ENCODE peak calls at places on chromosomes 13 and 19, in six cellular contexts. One of them, this sample, is unnamed.

GRCh38 chr19:35344511-35345031 is 3.1 kb upstream of the FFAR1 start:
- DNase-seq in GM23338: no peak
- DNase-seq in AG10803: no peak
- DNase-seq in amniotic stem cell: no peak
- DNase-seq in GM19239: no peak
- DNase-seq in amygdala: no peak
- DNase-seq in this sample: no peak

GRCh38 chr19:4633140-4633967 is 6.0 kb upstream of the TNFAIP8L1 start:
- DNase-seq in AG10803: peak; percentile 56
- DNase-seq in amniotic stem cell: no peak
- DNase-seq in GM19239: peak; percentile 44
- DNase-seq in GM23338: peak; percentile 79
- DNase-seq in amygdala: no peak
- DNase-seq in this sample: peak; percentile 73

GRCh38 chr13:75541287-75541686 is 3.6 kb upstream of the COMMD6 start:
- DNase-seq in amygdala: no peak
- DNase-seq in amniotic stem cell: no peak
- DNase-seq in AG10803: no peak
- DNase-seq in GM23338: no peak
- DNase-seq in GM19239: no peak
- DNase-seq in this sample: no peak

GRCh38 chr19:56266060-56266459 is 6.5 kb upstream of the EDDM13 start:
- DNase-seq in amygdala: no peak
- DNase-seq in GM23338: no peak
- DNase-seq in GM19239: no peak
- DNase-seq in amniotic stem cell: no peak
- DNase-seq in AG10803: no peak
- DNase-seq in this sample: no peak

GRCh38 chr19:48111280-48111679 is 663 bp upstream of the PLA2G4C start:
- DNase-seq in amygdala: no peak
- DNase-seq in GM23338: peak; percentile 45
- DNase-seq in AG10803: no peak
- DNase-seq in GM19239: no peak
- DNase-seq in amniotic stem cell: no peak
- DNase-seq in this sample: no peak

GRCh38 chr19:31717316-31717715 is 368.1 kb upstream of the TSHZ3 start:
- DNase-seq in GM19239: no peak
- DNase-seq in amniotic stem cell: no peak
- DNase-seq in amygdala: no peak
- DNase-seq in GM23338: no peak
- DNase-seq in AG10803: no peak
- DNase-seq in this sample: no peak

GRCh38 chr13:80924596-80924995 is 583.7 kb upstream of the SPRY2 start:
- DNase-seq in amniotic stem cell: no peak
- DNase-seq in GM19239: no peak
- DNase-seq in GM23338: no peak
- DNase-seq in amygdala: no peak
- DNase-seq in AG10803: no peak
- DNase-seq in this sample: no peak

GRCh38 chr19:38162094-38162493 is 61.9 kb downstream of the DPF1 start:
- DNase-seq in GM23338: no peak
- DNase-seq in GM19239: no peak
- DNase-seq in amygdala: no peak
- DNase-seq in AG10803: no peak
- DNase-seq in amniotic stem cell: no peak
- DNase-seq in this sample: no peak

GRCh38 chr19:10173527-10173926 is 21.2 kb downstream of the DNMT1 start:
- DNase-seq in AG10803: peak; percentile 29
- DNase-seq in GM19239: no peak
- DNase-seq in amniotic stem cell: no peak
- DNase-seq in amygdala: no peak
- DNase-seq in GM23338: no peak
- DNase-seq in this sample: no peak

GRCh38 chr13:20231839-20232555 is at the start of gene GJB6:
- DNase-seq in amygdala: no peak
- DNase-seq in AG10803: no peak
- DNase-seq in amniotic stem cell: no peak
- DNase-seq in GM19239: no peak
- DNase-seq in GM23338: peak; percentile 81
- DNase-seq in this sample: no peak

GRCh38 chr13:25292301-25292700 is 5.0 kb upstream of the MTMR6 start:
- DNase-seq in amygdala: no peak
- DNase-seq in AG10803: no peak
- DNase-seq in GM23338: peak; percentile 57
- DNase-seq in amniotic stem cell: no peak
- DNase-seq in GM19239: no peak
- DNase-seq in this sample: no peak

GRCh38 chr19:6402834-6403608 is 10.1 kb upstream of the GTF2F1 start:
- DNase-seq in GM23338: peak; percentile 25
- DNase-seq in amygdala: peak; percentile 18
- DNase-seq in amniotic stem cell: no peak
- DNase-seq in GM19239: no peak
- DNase-seq in AG10803: peak; percentile 54
- DNase-seq in this sample: peak; percentile 27

GRCh38 chr13:95301947-95302386 is 716 bp upstream of the ABCC4 start:
- DNase-seq in AG10803: no peak
- DNase-seq in GM19239: no peak
- DNase-seq in GM23338: peak; percentile 75
- DNase-seq in amygdala: no peak
- DNase-seq in amniotic stem cell: no peak
- DNase-seq in this sample: no peak

GRCh38 chr19:44820648-44821609 is 12.0 kb downstream of the BCAM start:
- DNase-seq in amniotic stem cell: no peak
- DNase-seq in amygdala: no peak
- DNase-seq in GM19239: no peak
- DNase-seq in GM23338: no peak
- DNase-seq in AG10803: no peak
- DNase-seq in this sample: no peak

GRCh38 chr13:100657881-100658315 is 16.7 kb downstream of the TMTC4 start:
- DNase-seq in amygdala: peak; percentile 31
- DNase-seq in GM19239: no peak
- DNase-seq in GM23338: no peak
- DNase-seq in amniotic stem cell: no peak
- DNase-seq in AG10803: no peak
- DNase-seq in this sample: no peak

GRCh38 chr19:447816-448546 is 12.9 kb downstream of the SHC2 start:
- DNase-seq in amniotic stem cell: no peak
- DNase-seq in AG10803: no peak
- DNase-seq in GM23338: no peak
- DNase-seq in amygdala: no peak
- DNase-seq in GM19239: no peak
- DNase-seq in this sample: peak; percentile 45

GRCh38 chr13:98454389-98454881 is 122.5 kb downstream of the STK24 start:
- DNase-seq in GM19239: no peak
- DNase-seq in AG10803: peak; percentile 97
- DNase-seq in GM23338: no peak
- DNase-seq in amniotic stem cell: peak; percentile 72
- DNase-seq in amygdala: no peak
- DNase-seq in this sample: peak; percentile 81

GRCh38 chr19:49331616-49332055 is 3.6 kb upstream of the CD37 start:
- DNase-seq in GM19239: peak; percentile 59
- DNase-seq in GM23338: peak; percentile 74
- DNase-seq in AG10803: peak; percentile 37
- DNase-seq in amygdala: no peak
- DNase-seq in amniotic stem cell: no peak
- DNase-seq in this sample: peak; percentile 42

GRCh38 chr19:4539697-4540581 is at the start of gene LRG1:
- DNase-seq in GM23338: peak; percentile 54
- DNase-seq in amygdala: no peak
- DNase-seq in amniotic stem cell: no peak
- DNase-seq in GM19239: peak; percentile 70
- DNase-seq in AG10803: no peak
- DNase-seq in this sample: no peak

GRCh38 chr19:8244442-8244841 is 35.3 kb downstream of the CERS4 start:
- DNase-seq in GM23338: no peak
- DNase-seq in amygdala: no peak
- DNase-seq in amniotic stem cell: no peak
- DNase-seq in AG10803: no peak
- DNase-seq in GM19239: no peak
- DNase-seq in this sample: no peak

GRCh38 chr13:101121608-101122007 is 294.7 kb downstream of the NALCN start:
- DNase-seq in GM23338: peak; percentile 75
- DNase-seq in GM19239: no peak
- DNase-seq in amygdala: no peak
- DNase-seq in amniotic stem cell: no peak
- DNase-seq in AG10803: no peak
- DNase-seq in this sample: no peak

GRCh38 chr19:14102102-14102696 is 11.6 kb upstream of the SAMD1 start:
- DNase-seq in GM23338: no peak
- DNase-seq in amniotic stem cell: no peak
- DNase-seq in amygdala: no peak
- DNase-seq in AG10803: no peak
- DNase-seq in GM19239: no peak
- DNase-seq in this sample: no peak

GRCh38 chr13:30112602-30113435 is 194.5 kb downstream of the KATNAL1 start:
- DNase-seq in GM19239: peak; percentile 76
- DNase-seq in GM23338: peak; percentile 92
- DNase-seq in amygdala: peak; percentile 23
- DNase-seq in amniotic stem cell: peak; percentile 36
- DNase-seq in AG10803: peak; percentile 95
- DNase-seq in this sample: peak; percentile 90

GRCh38 chr19:45922281-45922680 is 7.7 kb upstream of the NANOS2 start:
- DNase-seq in GM23338: peak; percentile 94
- DNase-seq in GM19239: no peak
- DNase-seq in amygdala: no peak
- DNase-seq in AG10803: no peak
- DNase-seq in amniotic stem cell: no peak
- DNase-seq in this sample: no peak

GRCh38 chr19:31352782-31353651 is 3.8 kb upstream of the TSHZ3 start:
- DNase-seq in amygdala: no peak
- DNase-seq in GM23338: peak; percentile 59
- DNase-seq in GM19239: no peak
- DNase-seq in AG10803: no peak
- DNase-seq in amniotic stem cell: no peak
- DNase-seq in this sample: no peak

GRCh38 chr13:59873856-59874255 is 289.9 kb downstream of the DIAPH3 start:
- DNase-seq in amniotic stem cell: no peak
- DNase-seq in amygdala: no peak
- DNase-seq in GM23338: no peak
- DNase-seq in GM19239: no peak
- DNase-seq in AG10803: no peak
- DNase-seq in this sample: no peak

GRCh38 chr19:48149430-48149829 is 20.7 kb downstream of the LIG1 start:
- DNase-seq in GM19239: no peak
- DNase-seq in amygdala: no peak
- DNase-seq in AG10803: no peak
- DNase-seq in amniotic stem cell: no peak
- DNase-seq in GM23338: no peak
- DNase-seq in this sample: no peak

GRCh38 chr13:70188567-70188966 is 80.3 kb upstream of the KLHL1 start:
- DNase-seq in AG10803: no peak
- DNase-seq in amniotic stem cell: no peak
- DNase-seq in GM23338: no peak
- DNase-seq in amygdala: no peak
- DNase-seq in GM19239: no peak
- DNase-seq in this sample: no peak

GRCh38 chr13:101283782-101284181 is 132.5 kb downstream of the NALCN start:
- DNase-seq in amygdala: no peak
- DNase-seq in GM23338: no peak
- DNase-seq in GM19239: no peak
- DNase-seq in amniotic stem cell: no peak
- DNase-seq in AG10803: no peak
- DNase-seq in this sample: no peak

GRCh38 chr13:46479691-46480090 is 73.3 kb upstream of the LRCH1 start:
- DNase-seq in GM19239: no peak
- DNase-seq in amniotic stem cell: no peak
- DNase-seq in amygdala: no peak
- DNase-seq in GM23338: no peak
- DNase-seq in AG10803: no peak
- DNase-seq in this sample: no peak

GRCh38 chr19:38667552-38668205 is 20.2 kb downstream of the ACTN4 start:
- DNase-seq in amygdala: no peak
- DNase-seq in GM19239: no peak
- DNase-seq in GM23338: no peak
- DNase-seq in AG10803: peak; percentile 73
- DNase-seq in amniotic stem cell: no peak
- DNase-seq in this sample: no peak

GRCh38 chr19:14337510-14337909 is 43.7 kb upstream of the ADGRE5 start:
- DNase-seq in amniotic stem cell: no peak
- DNase-seq in GM19239: no peak
- DNase-seq in AG10803: no peak
- DNase-seq in GM23338: peak; percentile 92
- DNase-seq in amygdala: no peak
- DNase-seq in this sample: peak; percentile 21

GRCh38 chr13:102035969-102036368 is 365.9 kb downstream of the FGF14 start:
- DNase-seq in GM23338: no peak
- DNase-seq in amygdala: no peak
- DNase-seq in GM19239: no peak
- DNase-seq in amniotic stem cell: no peak
- DNase-seq in AG10803: no peak
- DNase-seq in this sample: no peak

GRCh38 chr19:58406818-58407657 is 1.4 kb upstream of the ZNF584 start:
- DNase-seq in GM23338: peak; percentile 52
- DNase-seq in GM19239: no peak
- DNase-seq in AG10803: no peak
- DNase-seq in amygdala: no peak
- DNase-seq in amniotic stem cell: no peak
- DNase-seq in this sample: no peak

GRCh38 chr19:33005440-33005839 is 33.4 kb downstream of the FAAP24 start:
- DNase-seq in GM23338: peak; percentile 29
- DNase-seq in amygdala: no peak
- DNase-seq in GM19239: no peak
- DNase-seq in AG10803: no peak
- DNase-seq in amniotic stem cell: no peak
- DNase-seq in this sample: no peak